ENCODE peak calls at places on chromosome 5, in eight cellular contexts. One of them, this sample, is unnamed.
A peak's percentile ranks its signal among the peaks of the same experiment; 100 is the strongest.

GRCh38 chr5:15615859-15616258 is 115.9 kb downstream of the FBXL7 start:
- DNase-seq in esophagus squamous epithelium: no peak
- DNase-seq in K562: no peak
- DNase-seq in vagina: no peak
- DNase-seq in gastrocnemius medialis: no peak
- DNase-seq in HCT116: no peak
- DNase-seq in heart left ventricle: no peak
- DNase-seq in stomach: no peak
- DNase-seq in this sample: no peak

GRCh38 chr5:180135128-180135955 is 63.8 kb upstream of the RNF130 start:
- DNase-seq in esophagus squamous epithelium: no peak
- DNase-seq in K562: no peak
- DNase-seq in vagina: peak; percentile 56
- DNase-seq in gastrocnemius medialis: no peak
- DNase-seq in HCT116: peak; percentile 48
- DNase-seq in heart left ventricle: peak; percentile 6
- DNase-seq in stomach: peak; percentile 23
- DNase-seq in this sample: peak; percentile 76

GRCh38 chr5:80192507-80193241 is 63.2 kb downstream of the SERINC5 start:
- DNase-seq in esophagus squamous epithelium: no peak
- DNase-seq in K562: no peak
- DNase-seq in vagina: no peak
- DNase-seq in gastrocnemius medialis: peak; percentile 18
- DNase-seq in HCT116: no peak
- DNase-seq in heart left ventricle: peak; percentile 36
- DNase-seq in stomach: no peak
- DNase-seq in this sample: no peak

GRCh38 chr5:135137146-135137915 is 103.3 kb upstream of the PITX1 start:
- DNase-seq in esophagus squamous epithelium: no peak
- DNase-seq in K562: no peak
- DNase-seq in vagina: no peak
- DNase-seq in gastrocnemius medialis: no peak
- DNase-seq in HCT116: no peak
- DNase-seq in heart left ventricle: no peak
- DNase-seq in stomach: no peak
- DNase-seq in this sample: no peak

GRCh38 chr5:163894645-163895044 is 389.2 kb downstream of the MAT2B start:
- DNase-seq in esophagus squamous epithelium: no peak
- DNase-seq in K562: no peak
- DNase-seq in vagina: no peak
- DNase-seq in gastrocnemius medialis: no peak
- DNase-seq in HCT116: no peak
- DNase-seq in heart left ventricle: no peak
- DNase-seq in stomach: no peak
- DNase-seq in this sample: no peak

GRCh38 chr5:88875609-88876234 is 7.3 kb downstream of the MEF2C start:
- DNase-seq in esophagus squamous epithelium: no peak
- DNase-seq in K562: no peak
- DNase-seq in vagina: no peak
- DNase-seq in gastrocnemius medialis: no peak
- DNase-seq in HCT116: no peak
- DNase-seq in heart left ventricle: no peak
- DNase-seq in stomach: no peak
- DNase-seq in this sample: no peak

GRCh38 chr5:154756203-154756870 is 1.2 kb downstream of the LARP1 start:
- DNase-seq in esophagus squamous epithelium: no peak
- DNase-seq in K562: peak; percentile 65
- DNase-seq in vagina: no peak
- DNase-seq in gastrocnemius medialis: peak; percentile 53
- DNase-seq in HCT116: no peak
- DNase-seq in heart left ventricle: peak; percentile 41
- DNase-seq in stomach: peak; percentile 50
- DNase-seq in this sample: peak; percentile 37

GRCh38 chr5:153959134-153959957 is 79.4 kb downstream of the FAM114A2 start:
- DNase-seq in esophagus squamous epithelium: no peak
- DNase-seq in K562: no peak
- DNase-seq in vagina: no peak
- DNase-seq in gastrocnemius medialis: no peak
- DNase-seq in HCT116: no peak
- DNase-seq in heart left ventricle: no peak
- DNase-seq in stomach: no peak
- DNase-seq in this sample: no peak

GRCh38 chr5:180133971-180134508 is 62.5 kb upstream of the RNF130 start:
- DNase-seq in esophagus squamous epithelium: no peak
- DNase-seq in K562: no peak
- DNase-seq in vagina: peak; percentile 71
- DNase-seq in gastrocnemius medialis: no peak
- DNase-seq in HCT116: no peak
- DNase-seq in heart left ventricle: no peak
- DNase-seq in stomach: peak; percentile 9
- DNase-seq in this sample: no peak

GRCh38 chr5:171205375-171205774 is 103.7 kb upstream of the TLX3 start:
- DNase-seq in esophagus squamous epithelium: no peak
- DNase-seq in K562: no peak
- DNase-seq in vagina: no peak
- DNase-seq in gastrocnemius medialis: no peak
- DNase-seq in HCT116: no peak
- DNase-seq in heart left ventricle: no peak
- DNase-seq in stomach: no peak
- DNase-seq in this sample: no peak

GRCh38 chr5:53362521-53362941 is 117.9 kb upstream of the FST start:
- DNase-seq in esophagus squamous epithelium: no peak
- DNase-seq in K562: no peak
- DNase-seq in vagina: no peak
- DNase-seq in gastrocnemius medialis: no peak
- DNase-seq in HCT116: no peak
- DNase-seq in heart left ventricle: no peak
- DNase-seq in stomach: no peak
- DNase-seq in this sample: no peak

GRCh38 chr5:57725628-57726504 is 243.3 kb upstream of the ACTBL2 start:
- DNase-seq in esophagus squamous epithelium: no peak
- DNase-seq in K562: no peak
- DNase-seq in vagina: no peak
- DNase-seq in gastrocnemius medialis: peak; percentile 15
- DNase-seq in HCT116: no peak
- DNase-seq in heart left ventricle: no peak
- DNase-seq in stomach: no peak
- DNase-seq in this sample: no peak

GRCh38 chr5:179113945-179114641 is 53.9 kb downstream of the ZNF354C start:
- DNase-seq in esophagus squamous epithelium: no peak
- DNase-seq in K562: no peak
- DNase-seq in vagina: peak; percentile 79
- DNase-seq in gastrocnemius medialis: no peak
- DNase-seq in HCT116: no peak
- DNase-seq in heart left ventricle: no peak
- DNase-seq in stomach: peak; percentile 14
- DNase-seq in this sample: peak; percentile 59

GRCh38 chr5:150539206-150539605 is 31.3 kb downstream of the NDST1 start:
- DNase-seq in esophagus squamous epithelium: no peak
- DNase-seq in K562: no peak
- DNase-seq in vagina: no peak
- DNase-seq in gastrocnemius medialis: no peak
- DNase-seq in HCT116: no peak
- DNase-seq in heart left ventricle: no peak
- DNase-seq in stomach: no peak
- DNase-seq in this sample: peak; percentile 72

GRCh38 chr5:67880358-67880810 is 335.2 kb upstream of the PIK3R1 start:
- DNase-seq in esophagus squamous epithelium: no peak
- DNase-seq in K562: no peak
- DNase-seq in vagina: no peak
- DNase-seq in gastrocnemius medialis: no peak
- DNase-seq in HCT116: no peak
- DNase-seq in heart left ventricle: no peak
- DNase-seq in stomach: peak; percentile 26
- DNase-seq in this sample: no peak

DNA sequence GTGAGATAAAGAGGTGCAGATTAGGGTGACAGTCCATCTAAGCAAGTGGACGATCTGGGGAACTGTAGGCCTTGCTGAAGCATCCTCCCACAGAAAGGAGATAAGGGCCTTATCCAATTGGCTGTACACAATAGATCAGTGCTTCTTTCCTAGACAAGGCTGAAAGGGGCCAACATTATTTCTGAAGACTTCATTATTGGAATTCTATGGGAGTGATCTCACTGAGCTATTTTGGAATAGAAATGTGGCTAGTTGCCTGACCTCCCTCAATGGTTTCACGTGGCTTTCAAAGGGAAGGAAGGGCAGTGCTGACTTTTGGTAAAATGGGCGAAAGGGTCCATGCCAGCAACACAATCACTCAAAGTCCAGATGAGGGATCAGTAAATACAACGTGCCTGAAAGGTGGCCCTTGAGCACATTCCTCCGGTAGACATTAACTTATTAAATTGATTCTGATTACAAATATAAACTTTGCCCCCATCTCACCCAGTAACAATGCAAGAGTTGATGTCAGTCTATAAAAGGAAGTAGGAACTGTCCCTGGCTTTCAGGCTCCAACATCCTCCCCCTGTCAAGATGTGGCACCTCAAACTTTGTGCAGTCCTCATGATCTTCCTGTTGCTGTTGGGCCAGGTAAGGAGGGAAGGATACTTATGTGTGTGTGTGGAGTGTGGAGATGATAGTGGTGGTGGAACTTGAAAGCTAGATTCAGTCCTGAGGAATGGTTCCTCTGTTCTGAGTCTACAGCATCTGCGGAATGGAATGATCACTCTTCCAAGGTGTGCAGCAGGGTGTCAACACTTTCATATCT is at the start of gene LEAP2:
- DNase-seq in esophagus squamous epithelium: no peak
- DNase-seq in K562: no peak
- DNase-seq in vagina: no peak
- DNase-seq in gastrocnemius medialis: no peak
- DNase-seq in HCT116: no peak
- DNase-seq in heart left ventricle: peak; percentile 13
- DNase-seq in stomach: peak; percentile 39
- DNase-seq in this sample: no peak
- TF ChIP-seq POLR2A in esophagus squamous epithelium: no peak
- TF ChIP-seq POLR2A in K562: peak; percentile 36
- TF ChIP-seq POLR2A in vagina: no peak
- TF ChIP-seq POLR2A in gastrocnemius medialis: no peak
- TF ChIP-seq POLR2A in HCT116: no peak
- TF ChIP-seq POLR2A in heart left ventricle: no peak
- TF ChIP-seq POLR2A in stomach: no peak
- TF ChIP-seq POLR2A in this sample: no peak

GRCh38 chr5:40166757-40167156 is 513.0 kb upstream of the PTGER4 start:
- DNase-seq in esophagus squamous epithelium: no peak
- DNase-seq in K562: no peak
- DNase-seq in vagina: no peak
- DNase-seq in gastrocnemius medialis: no peak
- DNase-seq in HCT116: no peak
- DNase-seq in heart left ventricle: no peak
- DNase-seq in stomach: no peak
- DNase-seq in this sample: no peak

GRCh38 chr5:40160435-40160834 is 519.3 kb upstream of the PTGER4 start:
- DNase-seq in esophagus squamous epithelium: no peak
- DNase-seq in K562: no peak
- DNase-seq in vagina: no peak
- DNase-seq in gastrocnemius medialis: no peak
- DNase-seq in HCT116: no peak
- DNase-seq in heart left ventricle: no peak
- DNase-seq in stomach: no peak
- DNase-seq in this sample: no peak

GRCh38 chr5:40165106-40165788 is 514.5 kb upstream of the PTGER4 start:
- DNase-seq in esophagus squamous epithelium: no peak
- DNase-seq in K562: no peak
- DNase-seq in vagina: no peak
- DNase-seq in gastrocnemius medialis: no peak
- DNase-seq in HCT116: no peak
- DNase-seq in heart left ventricle: no peak
- DNase-seq in stomach: no peak
- DNase-seq in this sample: no peak

GRCh38 chr5:40167283-40167682 is 512.4 kb upstream of the PTGER4 start:
- DNase-seq in esophagus squamous epithelium: no peak
- DNase-seq in K562: no peak
- DNase-seq in vagina: no peak
- DNase-seq in gastrocnemius medialis: no peak
- DNase-seq in HCT116: no peak
- DNase-seq in heart left ventricle: no peak
- DNase-seq in stomach: no peak
- DNase-seq in this sample: no peak

GRCh38 chr5:40165789-40166728 is 513.7 kb upstream of the PTGER4 start:
- DNase-seq in esophagus squamous epithelium: no peak
- DNase-seq in K562: no peak
- DNase-seq in vagina: no peak
- DNase-seq in gastrocnemius medialis: no peak
- DNase-seq in HCT116: no peak
- DNase-seq in heart left ventricle: no peak
- DNase-seq in stomach: no peak
- DNase-seq in this sample: no peak
- TF ChIP-seq CTCF in esophagus squamous epithelium: no peak
- TF ChIP-seq CTCF in K562: no peak
- TF ChIP-seq CTCF in vagina: no peak
- TF ChIP-seq CTCF in gastrocnemius medialis: no peak
- TF ChIP-seq CTCF in HCT116: no peak
- TF ChIP-seq CTCF in heart left ventricle: peak; percentile 8
- TF ChIP-seq CTCF in stomach: no peak
- TF ChIP-seq CTCF in this sample: no peak

GRCh38 chr5:133705331-133705730 is 93.0 kb upstream of the FSTL4 start:
- DNase-seq in esophagus squamous epithelium: no peak
- DNase-seq in K562: no peak
- DNase-seq in vagina: no peak
- DNase-seq in gastrocnemius medialis: no peak
- DNase-seq in HCT116: no peak
- DNase-seq in heart left ventricle: no peak
- DNase-seq in stomach: no peak
- DNase-seq in this sample: no peak
- H3K4me3 ChIP-seq in esophagus squamous epithelium: no peak overlapping the region
- H3K4me3 ChIP-seq in K562: no peak overlapping the region
- H3K4me3 ChIP-seq in vagina: no peak overlapping the region
- H3K4me3 ChIP-seq in gastrocnemius medialis: no peak overlapping the region
- H3K4me3 ChIP-seq in HCT116: no peak overlapping the region
- H3K4me3 ChIP-seq in heart left ventricle: no peak overlapping the region
- H3K4me3 ChIP-seq in stomach: no peak overlapping the region
- H3K4me3 ChIP-seq in this sample: no peak overlapping the region

DNA sequence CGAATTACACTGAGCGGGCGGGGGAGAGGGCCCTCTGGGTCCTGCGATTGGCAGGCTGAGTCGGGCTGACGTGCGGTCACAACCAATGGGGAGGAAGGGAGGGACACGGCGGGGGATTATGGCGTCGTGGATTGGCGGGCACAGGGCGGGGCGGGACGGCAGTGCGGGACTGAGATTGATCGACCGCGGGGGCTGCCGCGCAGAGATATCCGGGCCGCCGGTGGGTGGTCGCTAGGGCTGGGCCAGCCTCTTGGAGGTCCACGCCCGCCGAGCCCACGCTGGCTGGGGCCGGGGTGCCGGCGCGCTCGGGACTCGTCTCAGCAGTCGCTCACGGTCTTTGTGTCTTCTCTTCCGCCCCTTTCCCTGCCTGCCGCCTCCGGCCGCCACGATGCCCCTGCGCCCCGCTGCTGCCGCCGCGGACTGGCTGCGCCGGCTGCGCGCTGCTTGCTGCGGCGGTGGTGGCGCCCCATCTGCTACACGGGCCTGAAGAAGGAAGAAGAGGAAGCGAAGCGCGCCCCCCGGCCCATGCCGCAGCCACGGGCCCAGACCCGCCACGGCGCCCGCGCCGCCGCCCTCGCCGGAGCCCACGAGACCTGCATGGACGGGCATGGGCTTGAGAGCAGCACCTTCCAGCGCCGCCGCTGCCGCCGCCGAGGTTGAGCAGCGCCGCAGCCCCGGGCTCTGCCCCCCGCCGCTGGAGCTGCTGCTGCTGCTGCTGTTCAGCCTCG is at the start of gene RGMB:
- DNase-seq in esophagus squamous epithelium: peak; percentile 74
- DNase-seq in K562: no peak
- DNase-seq in vagina: peak; percentile 99
- DNase-seq in gastrocnemius medialis: peak; percentile 99
- DNase-seq in HCT116: peak; percentile 98
- DNase-seq in heart left ventricle: peak; percentile 99
- DNase-seq in stomach: peak; percentile 97
- DNase-seq in this sample: peak; percentile 99
- TF ChIP-seq POLR2A in esophagus squamous epithelium: peak; percentile 89
- TF ChIP-seq POLR2A in K562: no peak
- TF ChIP-seq POLR2A in vagina: no peak
- TF ChIP-seq POLR2A in gastrocnemius medialis: peak; percentile 93
- TF ChIP-seq POLR2A in HCT116: peak; percentile 57
- TF ChIP-seq POLR2A in heart left ventricle: peak; percentile 68
- TF ChIP-seq POLR2A in stomach: no peak
- TF ChIP-seq POLR2A in this sample: no peak